ENCODE peak calls at places on chromosome 10, in six cellular contexts. One of them, this sample, is unnamed.
A peak's percentile ranks its signal among the peaks of the same experiment; 100 is the strongest.

GRCh38 chr10:88707429-88708110 is 1.5 kb downstream of the LIPK start:
- DNase-seq in SK-N-SH: no peak
- DNase-seq in CD8-positive, alpha-beta T cell: no peak
- DNase-seq in upper lobe of right lung: no peak
- DNase-seq in Peyer's patch: no peak
- DNase-seq in tibial artery: no peak
- DNase-seq in this sample: no peak

GRCh38 chr10:68558478-68558877 is 1.7 kb upstream of the TET1 start:
- DNase-seq in SK-N-SH: no peak
- DNase-seq in CD8-positive, alpha-beta T cell: no peak
- DNase-seq in upper lobe of right lung: no peak
- DNase-seq in Peyer's patch: no peak
- DNase-seq in tibial artery: no peak
- DNase-seq in this sample: no peak

GRCh38 chr10:125190961-125191360 is 30.6 kb upstream of the CTBP2 start:
- DNase-seq in SK-N-SH: no peak
- DNase-seq in CD8-positive, alpha-beta T cell: no peak
- DNase-seq in upper lobe of right lung: no peak
- DNase-seq in Peyer's patch: no peak
- DNase-seq in tibial artery: no peak
- DNase-seq in this sample: no peak

GRCh38 chr10:68542046-68542445 is 14.7 kb upstream of the SLC25A16 start:
- DNase-seq in SK-N-SH: no peak
- DNase-seq in CD8-positive, alpha-beta T cell: no peak
- DNase-seq in upper lobe of right lung: no peak
- DNase-seq in Peyer's patch: no peak
- DNase-seq in tibial artery: no peak
- DNase-seq in this sample: no peak

GRCh38 chr10:132335189-132336063 is 3.4 kb downstream of the LRRC27 start:
- DNase-seq in SK-N-SH: no peak
- DNase-seq in CD8-positive, alpha-beta T cell: no peak
- DNase-seq in upper lobe of right lung: peak; percentile 81
- DNase-seq in Peyer's patch: no peak
- DNase-seq in tibial artery: peak; percentile 49
- DNase-seq in this sample: peak; percentile 80

GRCh38 chr10:116627386-116627933 is 6.7 kb downstream of the PNLIPRP2 start:
- DNase-seq in SK-N-SH: peak; percentile 92
- DNase-seq in CD8-positive, alpha-beta T cell: no peak
- DNase-seq in upper lobe of right lung: no peak
- DNase-seq in Peyer's patch: no peak
- DNase-seq in tibial artery: no peak
- DNase-seq in this sample: peak; percentile 25

GRCh38 chr10:43138757-43139241 is 554 bp downstream of the CSGALNACT2 start:
- DNase-seq in SK-N-SH: peak; percentile 67
- DNase-seq in CD8-positive, alpha-beta T cell: peak; percentile 75
- DNase-seq in upper lobe of right lung: no peak
- DNase-seq in Peyer's patch: no peak
- DNase-seq in tibial artery: no peak
- DNase-seq in this sample: no peak

GRCh38 chr10:131089150-131089549 is 222.4 kb downstream of the TCERG1L start:
- DNase-seq in SK-N-SH: no peak
- DNase-seq in CD8-positive, alpha-beta T cell: no peak
- DNase-seq in upper lobe of right lung: no peak
- DNase-seq in Peyer's patch: no peak
- DNase-seq in tibial artery: no peak
- DNase-seq in this sample: no peak

GRCh38 chr10:13072339-13072738 is 27.6 kb upstream of the OPTN start:
- DNase-seq in SK-N-SH: no peak
- DNase-seq in CD8-positive, alpha-beta T cell: no peak
- DNase-seq in upper lobe of right lung: no peak
- DNase-seq in Peyer's patch: no peak
- DNase-seq in tibial artery: no peak
- DNase-seq in this sample: no peak

GRCh38 chr10:92011560-92012214 is 88.1 kb downstream of the BTAF1 start:
- DNase-seq in SK-N-SH: no peak
- DNase-seq in CD8-positive, alpha-beta T cell: no peak
- DNase-seq in upper lobe of right lung: no peak
- DNase-seq in Peyer's patch: no peak
- DNase-seq in tibial artery: no peak
- DNase-seq in this sample: no peak

GRCh38 chr10:1287493-1288480 is 231.6 kb downstream of the WDR37 start:
- DNase-seq in SK-N-SH: peak; percentile 52
- DNase-seq in CD8-positive, alpha-beta T cell: no peak
- DNase-seq in upper lobe of right lung: no peak
- DNase-seq in Peyer's patch: no peak
- DNase-seq in tibial artery: no peak
- DNase-seq in this sample: no peak

GRCh38 chr10:130222381-130222780 is 86.2 kb downstream of the GLRX3 start:
- DNase-seq in SK-N-SH: no peak
- DNase-seq in CD8-positive, alpha-beta T cell: no peak
- DNase-seq in upper lobe of right lung: peak; percentile 51
- DNase-seq in Peyer's patch: no peak
- DNase-seq in tibial artery: no peak
- DNase-seq in this sample: no peak

GRCh38 chr10:70221030-70221429 is 12.2 kb downstream of the PPA1 start:
- DNase-seq in SK-N-SH: no peak
- DNase-seq in CD8-positive, alpha-beta T cell: no peak
- DNase-seq in upper lobe of right lung: no peak
- DNase-seq in Peyer's patch: no peak
- DNase-seq in tibial artery: no peak
- DNase-seq in this sample: no peak
- H3K4me3 ChIP-seq in SK-N-SH: no peak overlapping the region
- H3K4me3 ChIP-seq in CD8-positive, alpha-beta T cell: no peak overlapping the region
- H3K4me3 ChIP-seq in upper lobe of right lung: no peak overlapping the region
- H3K4me3 ChIP-seq in Peyer's patch: no peak overlapping the region
- H3K4me3 ChIP-seq in tibial artery: peak overlapping the region; percentile 26
- H3K4me3 ChIP-seq in this sample: no peak overlapping the region

GRCh38 chr10:22301193-22301592 is 15.0 kb upstream of the COMMD3 start:
- DNase-seq in SK-N-SH: no peak
- DNase-seq in CD8-positive, alpha-beta T cell: no peak
- DNase-seq in upper lobe of right lung: no peak
- DNase-seq in Peyer's patch: no peak
- DNase-seq in tibial artery: no peak
- DNase-seq in this sample: no peak
- TF ChIP-seq CTCF in SK-N-SH: no peak
- TF ChIP-seq CTCF in CD8-positive, alpha-beta T cell: no peak
- TF ChIP-seq CTCF in upper lobe of right lung: no peak
- TF ChIP-seq CTCF in Peyer's patch: no peak
- TF ChIP-seq CTCF in tibial artery: no peak
- TF ChIP-seq CTCF in this sample: peak; percentile 22

DNA sequence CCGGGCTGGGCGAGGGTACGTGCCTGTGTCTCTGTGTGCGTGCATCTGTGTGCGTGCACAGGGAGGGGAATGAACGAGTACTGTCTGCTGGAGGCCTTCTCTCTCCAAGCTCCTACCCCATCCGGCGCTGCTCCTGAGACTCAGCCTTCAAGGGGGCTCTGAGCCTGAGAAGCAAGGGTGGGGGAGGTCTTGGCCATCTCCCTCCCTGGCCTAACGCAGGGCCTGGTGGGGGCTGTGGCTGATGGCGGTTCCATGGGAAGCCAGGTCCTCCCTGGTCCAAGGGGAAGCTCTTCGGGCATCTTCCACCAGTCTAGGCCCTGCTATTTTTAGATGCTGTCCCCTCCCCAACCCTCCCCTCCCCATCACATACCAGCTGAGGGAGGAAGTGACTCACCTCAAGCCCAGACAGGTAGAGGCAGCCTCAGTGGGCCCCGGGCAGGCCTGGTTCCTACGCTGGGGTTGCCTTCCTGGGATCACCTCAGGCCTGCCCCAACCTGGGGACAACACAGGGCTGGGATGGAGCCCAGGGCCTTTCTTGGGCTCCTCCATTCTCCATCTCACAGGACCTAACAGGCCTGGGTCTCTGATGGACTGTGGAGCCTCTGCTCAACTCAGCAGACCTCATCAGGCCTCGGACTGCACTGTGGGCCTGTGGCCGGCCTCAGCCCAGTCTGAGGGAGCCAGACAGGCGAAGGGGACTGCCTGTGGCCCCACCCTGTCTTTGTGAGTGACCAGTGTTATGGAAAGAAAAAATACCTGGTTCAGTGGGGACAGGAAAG is 32.2 kb downstream of the DNAJB12 start:
- DNase-seq in SK-N-SH: no peak
- DNase-seq in CD8-positive, alpha-beta T cell: no peak
- DNase-seq in upper lobe of right lung: no peak
- DNase-seq in Peyer's patch: no peak
- DNase-seq in tibial artery: no peak
- DNase-seq in this sample: no peak
- H3K4me1 ChIP-seq in SK-N-SH: peaks cover 32% of the 10 kb centered on the region
- H3K4me1 ChIP-seq in CD8-positive, alpha-beta T cell: peaks cover 74% of the 10 kb centered on the region
- H3K4me1 ChIP-seq in upper lobe of right lung: peaks cover 67% of the 10 kb centered on the region
- H3K4me1 ChIP-seq in Peyer's patch: peaks cover 49% of the 10 kb centered on the region
- H3K4me1 ChIP-seq in tibial artery: peaks cover 46% of the 10 kb centered on the region
- H3K4me1 ChIP-seq in this sample: peaks cover 30% of the 10 kb centered on the region

DNA sequence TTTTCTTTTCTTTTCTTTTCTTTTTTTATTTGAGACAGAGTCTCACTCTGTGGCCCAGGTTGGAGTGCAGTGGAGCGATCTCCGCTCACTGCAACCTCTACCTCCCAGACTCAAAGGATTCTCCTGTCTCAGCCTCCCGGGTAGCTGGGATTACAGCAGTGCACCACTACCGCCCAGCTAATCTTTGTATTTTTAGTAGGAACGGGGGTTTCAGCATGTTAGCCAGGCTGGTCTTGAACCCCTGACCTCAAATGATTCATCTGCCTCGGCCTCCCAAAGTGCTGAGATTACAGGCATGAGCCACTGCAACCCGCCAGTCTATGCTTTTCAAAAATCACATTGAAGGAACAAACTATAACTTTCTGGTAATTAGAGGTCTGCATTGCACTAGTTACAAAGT is 2.4 kb downstream of the USP6NL start:
- DNase-seq in SK-N-SH: no peak
- DNase-seq in CD8-positive, alpha-beta T cell: no peak
- DNase-seq in upper lobe of right lung: no peak
- DNase-seq in Peyer's patch: no peak
- DNase-seq in tibial artery: no peak
- DNase-seq in this sample: no peak
- H3K4me3 ChIP-seq in SK-N-SH: no peak overlapping the region
- H3K4me3 ChIP-seq in CD8-positive, alpha-beta T cell: no peak overlapping the region
- H3K4me3 ChIP-seq in upper lobe of right lung: no peak overlapping the region
- H3K4me3 ChIP-seq in Peyer's patch: no peak overlapping the region
- H3K4me3 ChIP-seq in tibial artery: no peak overlapping the region
- H3K4me3 ChIP-seq in this sample: no peak overlapping the region

GRCh38 chr10:100687143-100687953 is 58.0 kb upstream of the PAX2 start:
- DNase-seq in SK-N-SH: peak; percentile 81
- DNase-seq in CD8-positive, alpha-beta T cell: no peak
- DNase-seq in upper lobe of right lung: no peak
- DNase-seq in Peyer's patch: no peak
- DNase-seq in tibial artery: no peak
- DNase-seq in this sample: peak; percentile 38

GRCh38 chr10:100683004-100683403 is 62.4 kb upstream of the PAX2 start:
- DNase-seq in SK-N-SH: no peak
- DNase-seq in CD8-positive, alpha-beta T cell: no peak
- DNase-seq in upper lobe of right lung: no peak
- DNase-seq in Peyer's patch: no peak
- DNase-seq in tibial artery: no peak
- DNase-seq in this sample: no peak

GRCh38 chr10:100683545-100684127 is 61.7 kb upstream of the PAX2 start:
- DNase-seq in SK-N-SH: peak; percentile 76
- DNase-seq in CD8-positive, alpha-beta T cell: no peak
- DNase-seq in upper lobe of right lung: no peak
- DNase-seq in Peyer's patch: peak; percentile 14
- DNase-seq in tibial artery: no peak
- DNase-seq in this sample: peak; percentile 48

GRCh38 chr10:100685331-100685730 is 60.1 kb upstream of the PAX2 start:
- DNase-seq in SK-N-SH: peak; percentile 52
- DNase-seq in CD8-positive, alpha-beta T cell: no peak
- DNase-seq in upper lobe of right lung: no peak
- DNase-seq in Peyer's patch: no peak
- DNase-seq in tibial artery: no peak
- DNase-seq in this sample: no peak

GRCh38 chr10:100684688-100685235 is 60.6 kb upstream of the PAX2 start:
- DNase-seq in SK-N-SH: no peak
- DNase-seq in CD8-positive, alpha-beta T cell: no peak
- DNase-seq in upper lobe of right lung: no peak
- DNase-seq in Peyer's patch: no peak
- DNase-seq in tibial artery: no peak
- DNase-seq in this sample: no peak
- TF ChIP-seq CTCF in SK-N-SH: no peak
- TF ChIP-seq CTCF in CD8-positive, alpha-beta T cell: no peak
- TF ChIP-seq CTCF in upper lobe of right lung: no peak
- TF ChIP-seq CTCF in Peyer's patch: no peak
- TF ChIP-seq CTCF in tibial artery: no peak
- TF ChIP-seq CTCF in this sample: no peak

DNA sequence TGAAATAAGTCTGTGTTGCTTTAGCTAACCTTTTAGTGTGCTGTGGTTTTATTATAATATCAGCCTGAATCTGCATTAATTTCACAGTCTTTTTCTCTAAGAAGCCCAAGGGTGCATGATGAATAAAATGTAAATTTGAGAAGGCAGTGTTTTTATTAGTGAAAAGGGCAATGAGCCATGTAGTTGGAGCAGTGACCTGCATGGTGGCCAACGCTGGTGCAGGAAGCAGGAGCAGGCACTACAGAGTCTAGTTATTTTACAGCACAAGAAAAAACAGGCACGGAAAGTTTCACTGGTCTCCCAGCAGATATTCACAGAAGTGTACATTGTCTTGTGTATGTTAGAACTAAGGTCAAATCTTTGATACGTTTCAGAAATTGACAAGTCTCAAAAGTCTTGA is 247.8 kb downstream of the CELF2 start:
- DNase-seq in SK-N-SH: no peak
- DNase-seq in CD8-positive, alpha-beta T cell: peak; percentile 43
- DNase-seq in upper lobe of right lung: no peak
- DNase-seq in Peyer's patch: no peak
- DNase-seq in tibial artery: no peak
- DNase-seq in this sample: no peak
- H3K4me1 ChIP-seq in SK-N-SH: no peaks in the 10 kb centered on the region
- H3K4me1 ChIP-seq in CD8-positive, alpha-beta T cell: peaks cover 46% of the 10 kb centered on the region
- H3K4me1 ChIP-seq in upper lobe of right lung: peaks cover 4% of the 10 kb centered on the region
- H3K4me1 ChIP-seq in Peyer's patch: peaks cover 6% of the 10 kb centered on the region
- H3K4me1 ChIP-seq in tibial artery: peaks cover 19% of the 10 kb centered on the region
- H3K4me1 ChIP-seq in this sample: no peaks in the 10 kb centered on the region

DNA sequence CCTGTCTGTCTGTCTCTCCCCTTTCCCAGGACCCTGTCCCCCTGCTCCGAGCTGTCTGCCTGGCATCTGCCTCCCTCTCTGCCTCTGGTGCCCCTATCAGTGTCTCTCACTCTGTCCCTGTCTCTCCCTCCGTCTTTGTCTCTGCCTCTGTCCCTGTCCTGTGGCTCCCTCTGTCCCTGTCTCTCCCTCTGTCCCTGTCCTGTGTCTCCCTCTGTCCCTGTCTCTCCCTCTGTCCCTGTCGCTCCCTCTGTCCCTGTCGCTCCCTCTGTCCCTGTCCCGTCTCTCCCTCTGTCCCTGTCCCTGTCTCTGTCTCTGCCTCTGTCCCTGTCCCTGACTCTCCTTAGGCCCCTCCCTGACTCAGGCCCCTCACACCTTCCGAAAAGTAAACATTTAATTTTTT is 75.0 kb upstream of the PAX2 start:
- DNase-seq in SK-N-SH: no peak
- DNase-seq in CD8-positive, alpha-beta T cell: no peak
- DNase-seq in upper lobe of right lung: no peak
- DNase-seq in Peyer's patch: no peak
- DNase-seq in tibial artery: no peak
- DNase-seq in this sample: no peak
- H3K4me3 ChIP-seq in SK-N-SH: no peak overlapping the region
- H3K4me3 ChIP-seq in CD8-positive, alpha-beta T cell: no peak overlapping the region
- H3K4me3 ChIP-seq in upper lobe of right lung: no peak overlapping the region
- H3K4me3 ChIP-seq in Peyer's patch: no peak overlapping the region
- H3K4me3 ChIP-seq in tibial artery: no peak overlapping the region
- H3K4me3 ChIP-seq in this sample: peak overlapping the region; percentile 41